ENCODE peak calls at places on chromosomes 2 and 18, in six cellular contexts. Y, U, F, A, G and N are unnamed samples.

GRCh38 chr2:84924173-84925106 is 19.0 kb downstream of the TMSB10 start:
- DNase-seq in G (peak), Y (no peak), U (peak), A (peak), F (peak), N (peak)

GRCh38 chr18:22753130-22753831 is 179.8 kb upstream of the RBBP8 start:
- DNase-seq in U (no peak), G (no peak), Y (no peak), F (no peak), A (no peak), N (no peak)

GRCh38 chr2:232362174-232362913 is 16.2 kb upstream of the ALPP start:
- DNase-seq in U (no peak), Y (peak), A (no peak), G (no peak), F (no peak), N (no peak)

GRCh38 chr2:241412144-241412543 is 56.1 kb downstream of the FARP2 start:
- DNase-seq in A (peak), G (peak), Y (no peak), U (peak), F (no peak), N (peak)

GRCh38 chr18:72984290-72984689 is 116.5 kb upstream of the NETO1 start:
- DNase-seq in G (no peak), U (no peak), F (no peak), A (no peak), Y (no peak), N (no peak)

GRCh38 chr18:13270279-13270911 is 51.8 kb downstream of the LDLRAD4 start:
- DNase-seq in F (no peak), G (no peak), U (no peak), Y (no peak), A (no peak), N (no peak)

GRCh38 chr2:173997269-173997668 is 32.1 kb upstream of the SP3 start:
- DNase-seq in F (no peak), Y (peak), G (peak), U (peak), A (peak), N (peak)

GRCh38 chr18:48597671-48598070 is 58.8 kb downstream of the CTIF start:
- DNase-seq in Y (no peak), F (no peak), U (no peak), A (no peak), G (no peak), N (no peak)

GRCh38 chr2:96916156-96917007 is 46.5 kb upstream of the SEMA4C start:
- DNase-seq in Y (peak), A (no peak), F (no peak), U (peak), G (no peak), N (no peak)

GRCh38 chr2:25378731-25379490 is 37.2 kb upstream of the DNMT3A start:
- DNase-seq in G (no peak), Y (no peak), F (peak), A (no peak), U (peak), N (no peak)

GRCh38 chr2:104733544-104733943 is 120.4 kb upstream of the POU3F3 start:
- DNase-seq in F (no peak), A (peak), Y (no peak), G (no peak), U (no peak), N (no peak)

GRCh38 chr2:144211826-144212225 is 308.1 kb downstream of the ZEB2 start:
- DNase-seq in A (peak), Y (no peak), F (no peak), U (no peak), G (peak), N (peak)

GRCh38 chr2:144215701-144216675 is 303.9 kb downstream of the ZEB2 start:
- DNase-seq in G (no peak), A (no peak), F (no peak), Y (no peak), U (no peak), N (no peak)

GRCh38 chr2:144213797-144214196 is 306.1 kb downstream of the ZEB2 start:
- DNase-seq in U (no peak), A (no peak), Y (no peak), F (no peak), G (no peak), N (no peak)

GRCh38 chr2:144217853-144218633 is 301.9 kb downstream of the ZEB2 start:
- DNase-seq in G (no peak), F (no peak), Y (no peak), U (peak), A (no peak), N (peak)

GRCh38 chr2:144215207-144215606 is 304.7 kb downstream of the ZEB2 start:
- DNase-seq in A (no peak), F (no peak), Y (no peak), G (no peak), U (no peak), N (no peak)
- H3K4me3 ChIP-seq in A (no peak), F (no peak), Y (no peak), G (no peak), U (no peak), N (no peak)

GRCh38 chr2:203650860-203651613 is 55.4 kb upstream of the CD28 start:
- DNase-seq in A (peak), G (peak), U (peak), F (peak), Y (no peak), N (peak)
- TF ChIP-seq CTCF in A (peak), G (peak), U (peak), F (peak), Y (peak), N (peak)

DNA sequence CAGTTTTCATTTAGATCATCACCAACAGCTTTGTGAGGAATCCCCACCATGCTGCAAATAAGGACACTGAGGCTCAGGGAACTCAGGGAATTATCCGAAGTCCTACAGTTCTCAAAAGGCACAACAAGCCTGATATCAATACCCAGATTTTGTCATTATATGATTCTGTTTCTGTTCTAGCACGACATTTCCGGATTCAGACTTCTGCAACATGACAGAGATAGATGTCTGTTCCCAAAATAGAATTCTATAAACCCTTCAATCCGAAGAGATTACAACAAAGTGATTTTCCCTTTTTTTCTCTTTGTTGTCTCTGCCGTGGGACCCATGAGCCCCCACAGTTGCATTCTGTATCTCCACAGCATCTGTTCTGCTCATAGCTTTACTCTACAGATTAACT is 72.0 kb downstream of the DOCK10 start:
- DNase-seq in U (no peak), F (no peak), Y (no peak), A (no peak), G (no peak), N (no peak)
- H3K4me3 ChIP-seq in U (no peak), F (no peak), Y (peak), A (no peak), G (no peak), N (no peak)

GRCh38 chr2:152717242-152718046 is at the start of gene PRPF40A:
- DNase-seq in Y (peak), U (peak), G (peak), A (peak), F (peak), N (peak)
- TF ChIP-seq CTCF in Y (no peak), U (no peak), G (no peak), A (no peak), F (no peak), N (no peak)

DNA sequence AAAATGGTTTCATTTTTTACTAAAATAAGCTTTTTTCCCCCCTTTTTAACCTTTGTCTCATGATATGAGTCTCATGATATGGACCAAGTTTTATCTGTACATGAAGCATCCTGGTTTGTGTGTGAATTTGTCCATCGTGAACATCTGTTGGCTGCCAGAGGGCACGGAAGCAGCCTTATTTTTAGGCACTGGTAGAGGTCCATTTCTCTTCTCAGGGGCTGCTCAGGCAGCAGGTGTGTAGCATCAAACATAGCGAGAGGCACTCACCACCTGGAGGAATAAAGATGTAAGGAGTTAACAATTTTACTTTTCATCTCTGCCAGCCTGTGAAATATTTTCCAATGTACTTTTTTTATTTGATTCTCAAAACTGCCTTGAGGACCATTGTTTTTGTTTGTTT is 134.5 kb downstream of the RHBDD1 start:
- DNase-seq in G (no peak), F (no peak), A (no peak), U (no peak), Y (no peak), N (no peak)
- H3K4me3 ChIP-seq in G (no peak), F (no peak), A (no peak), U (peak), Y (no peak), N (no peak)

GRCh38 chr2:205706769-205707375 is 24.6 kb downstream of the NRP2 start:
- DNase-seq in U (peak), Y (peak), G (peak), A (peak), F (peak), N (peak)
- TF ChIP-seq CTCF in U (no peak), Y (no peak), G (no peak), A (no peak), F (no peak), N (no peak)